ENCODE peak calls at places on chromosomes 1 and 21, in ten cellular contexts. One of them, this sample, is unnamed.
A peak's percentile ranks its signal among the peaks of the same experiment; 100 is the strongest.

GRCh38 chr21:35226960-35227741 is 178.0 kb upstream of the RUNX1 start:
- DNase-seq in A549: no peak
- DNase-seq in testis: no peak
- DNase-seq in cardiac muscle cell: no peak
- DNase-seq in keratinocyte: no peak
- DNase-seq in colonic mucosa: no peak
- DNase-seq in tibial artery: no peak
- DNase-seq in pancreas: no peak
- DNase-seq in ovary: no peak
- DNase-seq in neural progenitor cell: no peak
- DNase-seq in this sample: no peak

GRCh38 chr1:183472488-183473285 is at the start of gene SMG7:
- DNase-seq in A549: no peak
- DNase-seq in testis: peak; percentile 49
- DNase-seq in cardiac muscle cell: peak; percentile 12
- DNase-seq in keratinocyte: no peak
- DNase-seq in colonic mucosa: peak; percentile 62
- DNase-seq in tibial artery: peak; percentile 76
- DNase-seq in pancreas: no peak
- DNase-seq in ovary: no peak
- DNase-seq in neural progenitor cell: peak; percentile 51
- DNase-seq in this sample: peak; percentile 44

GRCh38 chr21:36639769-36640168 is 59.1 kb upstream of the SIM2 start:
- DNase-seq in A549: no peak
- DNase-seq in testis: no peak
- DNase-seq in cardiac muscle cell: no peak
- DNase-seq in keratinocyte: no peak
- DNase-seq in colonic mucosa: no peak
- DNase-seq in tibial artery: no peak
- DNase-seq in pancreas: no peak
- DNase-seq in ovary: no peak
- DNase-seq in neural progenitor cell: no peak
- DNase-seq in this sample: no peak

GRCh38 chr1:24409535-24409934 is 4.0 kb downstream of the STPG1 start:
- DNase-seq in A549: peak; percentile 60
- DNase-seq in testis: no peak
- DNase-seq in cardiac muscle cell: peak; percentile 27
- DNase-seq in keratinocyte: peak; percentile 40
- DNase-seq in colonic mucosa: no peak
- DNase-seq in tibial artery: no peak
- DNase-seq in pancreas: no peak
- DNase-seq in ovary: no peak
- DNase-seq in neural progenitor cell: no peak
- DNase-seq in this sample: no peak

GRCh38 chr1:230186874-230187273 is 119.8 kb downstream of the GALNT2 start:
- DNase-seq in A549: no peak
- DNase-seq in testis: no peak
- DNase-seq in cardiac muscle cell: no peak
- DNase-seq in keratinocyte: no peak
- DNase-seq in colonic mucosa: no peak
- DNase-seq in tibial artery: no peak
- DNase-seq in pancreas: no peak
- DNase-seq in ovary: no peak
- DNase-seq in neural progenitor cell: no peak
- DNase-seq in this sample: no peak

GRCh38 chr1:207282049-207282448 is 39.4 kb upstream of the CD55 start:
- DNase-seq in A549: no peak
- DNase-seq in testis: no peak
- DNase-seq in cardiac muscle cell: peak; percentile 21
- DNase-seq in keratinocyte: no peak
- DNase-seq in colonic mucosa: no peak
- DNase-seq in tibial artery: no peak
- DNase-seq in pancreas: no peak
- DNase-seq in ovary: no peak
- DNase-seq in neural progenitor cell: no peak
- DNase-seq in this sample: no peak

GRCh38 chr1:90371106-90371813 is 345.8 kb downstream of the BARHL2 start:
- DNase-seq in A549: no peak
- DNase-seq in testis: no peak
- DNase-seq in cardiac muscle cell: no peak
- DNase-seq in keratinocyte: no peak
- DNase-seq in colonic mucosa: no peak
- DNase-seq in tibial artery: no peak
- DNase-seq in pancreas: no peak
- DNase-seq in ovary: no peak
- DNase-seq in neural progenitor cell: no peak
- DNase-seq in this sample: no peak

GRCh38 chr1:202694354-202694753 is 15.9 kb downstream of the SYT2 start:
- DNase-seq in A549: no peak
- DNase-seq in testis: no peak
- DNase-seq in cardiac muscle cell: no peak
- DNase-seq in keratinocyte: no peak
- DNase-seq in colonic mucosa: no peak
- DNase-seq in tibial artery: peak; percentile 24
- DNase-seq in pancreas: no peak
- DNase-seq in ovary: no peak
- DNase-seq in neural progenitor cell: no peak
- DNase-seq in this sample: no peak

GRCh38 chr1:198681831-198682756 is 43.3 kb downstream of the PTPRC start:
- DNase-seq in A549: no peak
- DNase-seq in testis: peak; percentile 48
- DNase-seq in cardiac muscle cell: peak; percentile 97
- DNase-seq in keratinocyte: no peak
- DNase-seq in colonic mucosa: peak; percentile 63
- DNase-seq in tibial artery: no peak
- DNase-seq in pancreas: no peak
- DNase-seq in ovary: no peak
- DNase-seq in neural progenitor cell: peak; percentile 38
- DNase-seq in this sample: no peak

GRCh38 chr21:22062472-22063139 is 1064.4 kb downstream of the NCAM2 start:
- DNase-seq in A549: no peak
- DNase-seq in testis: no peak
- DNase-seq in cardiac muscle cell: no peak
- DNase-seq in keratinocyte: no peak
- DNase-seq in colonic mucosa: peak; percentile 47
- DNase-seq in tibial artery: no peak
- DNase-seq in pancreas: no peak
- DNase-seq in ovary: no peak
- DNase-seq in neural progenitor cell: peak; percentile 13
- DNase-seq in this sample: no peak

GRCh38 chr1:9371391-9371935 is 78.8 kb downstream of the SPSB1 start:
- DNase-seq in A549: no peak
- DNase-seq in testis: peak; percentile 81
- DNase-seq in cardiac muscle cell: peak; percentile 69
- DNase-seq in keratinocyte: no peak
- DNase-seq in colonic mucosa: peak; percentile 33
- DNase-seq in tibial artery: peak; percentile 95
- DNase-seq in pancreas: no peak
- DNase-seq in ovary: peak; percentile 60
- DNase-seq in neural progenitor cell: peak; percentile 65
- DNase-seq in this sample: peak; percentile 63

GRCh38 chr1:153353226-153353947 is 4.3 kb upstream of the S100A9 start:
- DNase-seq in A549: peak; percentile 39
- DNase-seq in testis: peak; percentile 20
- DNase-seq in cardiac muscle cell: peak; percentile 34
- DNase-seq in keratinocyte: no peak
- DNase-seq in colonic mucosa: peak; percentile 19
- DNase-seq in tibial artery: no peak
- DNase-seq in pancreas: no peak
- DNase-seq in ovary: peak; percentile 34
- DNase-seq in neural progenitor cell: peak; percentile 46
- DNase-seq in this sample: no peak

GRCh38 chr1:159909381-159909780 is 9.4 kb upstream of the CFAP45 start:
- DNase-seq in A549: no peak
- DNase-seq in testis: no peak
- DNase-seq in cardiac muscle cell: no peak
- DNase-seq in keratinocyte: no peak
- DNase-seq in colonic mucosa: no peak
- DNase-seq in tibial artery: no peak
- DNase-seq in pancreas: no peak
- DNase-seq in ovary: no peak
- DNase-seq in neural progenitor cell: no peak
- DNase-seq in this sample: no peak

GRCh38 chr1:197481101-197481500 is 213.0 kb downstream of the CRB1 start:
- DNase-seq in A549: no peak
- DNase-seq in testis: no peak
- DNase-seq in cardiac muscle cell: no peak
- DNase-seq in keratinocyte: no peak
- DNase-seq in colonic mucosa: no peak
- DNase-seq in tibial artery: no peak
- DNase-seq in pancreas: no peak
- DNase-seq in ovary: no peak
- DNase-seq in neural progenitor cell: no peak
- DNase-seq in this sample: no peak

GRCh38 chr1:185670187-185670627 is 64.0 kb upstream of the HMCN1 start:
- DNase-seq in A549: peak; percentile 50
- DNase-seq in testis: peak; percentile 75
- DNase-seq in cardiac muscle cell: peak; percentile 74
- DNase-seq in keratinocyte: no peak
- DNase-seq in colonic mucosa: no peak
- DNase-seq in tibial artery: no peak
- DNase-seq in pancreas: no peak
- DNase-seq in ovary: peak; percentile 29
- DNase-seq in neural progenitor cell: peak; percentile 60
- DNase-seq in this sample: no peak

GRCh38 chr1:33957854-33958253 is 94.0 kb downstream of the HMGB4 start:
- DNase-seq in A549: no peak
- DNase-seq in testis: no peak
- DNase-seq in cardiac muscle cell: no peak
- DNase-seq in keratinocyte: no peak
- DNase-seq in colonic mucosa: no peak
- DNase-seq in tibial artery: no peak
- DNase-seq in pancreas: no peak
- DNase-seq in ovary: no peak
- DNase-seq in neural progenitor cell: no peak
- DNase-seq in this sample: no peak

GRCh38 chr1:71717186-71717585 is 565.2 kb downstream of the NEGR1 start:
- DNase-seq in A549: no peak
- DNase-seq in testis: no peak
- DNase-seq in cardiac muscle cell: no peak
- DNase-seq in keratinocyte: no peak
- DNase-seq in colonic mucosa: no peak
- DNase-seq in tibial artery: no peak
- DNase-seq in pancreas: no peak
- DNase-seq in ovary: no peak
- DNase-seq in neural progenitor cell: no peak
- DNase-seq in this sample: no peak

GRCh38 chr1:29635073-29635335 is 398.7 kb downstream of the PTPRU start:
- DNase-seq in A549: no peak
- DNase-seq in testis: no peak
- DNase-seq in cardiac muscle cell: no peak
- DNase-seq in keratinocyte: no peak
- DNase-seq in colonic mucosa: no peak
- DNase-seq in tibial artery: no peak
- DNase-seq in pancreas: no peak
- DNase-seq in ovary: no peak
- DNase-seq in neural progenitor cell: no peak
- DNase-seq in this sample: no peak

GRCh38 chr21:44816761-44817505 is 929 bp downstream of the SUMO3 start:
- DNase-seq in A549: no peak
- DNase-seq in testis: no peak
- DNase-seq in cardiac muscle cell: no peak
- DNase-seq in keratinocyte: no peak
- DNase-seq in colonic mucosa: peak; percentile 35
- DNase-seq in tibial artery: no peak
- DNase-seq in pancreas: peak; percentile 68
- DNase-seq in ovary: peak; percentile 66
- DNase-seq in neural progenitor cell: no peak
- DNase-seq in this sample: no peak
- H3K27ac ChIP-seq in A549: peak overlapping the region; percentile 97
- H3K27ac ChIP-seq in testis: no peak overlapping the region
- H3K27ac ChIP-seq in cardiac muscle cell: no peak overlapping the region
- H3K27ac ChIP-seq in keratinocyte: no peak overlapping the region
- H3K27ac ChIP-seq in colonic mucosa: no peak overlapping the region
- H3K27ac ChIP-seq in tibial artery: peak overlapping the region; percentile 86
- H3K27ac ChIP-seq in pancreas: no peak overlapping the region
- H3K27ac ChIP-seq in ovary: no peak overlapping the region
- H3K27ac ChIP-seq in neural progenitor cell: no peak overlapping the region
- H3K27ac ChIP-seq in this sample: peak overlapping the region; percentile 94

GRCh38 chr1:109790329-109790728 is 26.6 kb upstream of the EPS8L3 start:
- DNase-seq in A549: no peak
- DNase-seq in testis: no peak
- DNase-seq in cardiac muscle cell: no peak
- DNase-seq in keratinocyte: no peak
- DNase-seq in colonic mucosa: no peak
- DNase-seq in tibial artery: no peak
- DNase-seq in pancreas: no peak
- DNase-seq in ovary: no peak
- DNase-seq in neural progenitor cell: no peak
- DNase-seq in this sample: no peak
- H3K4me1 ChIP-seq in A549: peaks cover 80% of the 10 kb centered on the region
- H3K4me1 ChIP-seq in testis: peaks cover 21% of the 10 kb centered on the region
- H3K4me1 ChIP-seq in cardiac muscle cell: peaks cover 60% of the 10 kb centered on the region
- H3K4me1 ChIP-seq in keratinocyte: peaks cover 33% of the 10 kb centered on the region
- H3K4me1 ChIP-seq in colonic mucosa: peaks cover 21% of the 10 kb centered on the region
- H3K4me1 ChIP-seq in tibial artery: no peaks in the 10 kb centered on the region
- H3K4me1 ChIP-seq in pancreas: no peaks in the 10 kb centered on the region
- H3K4me1 ChIP-seq in ovary: peaks cover 7% of the 10 kb centered on the region
- H3K4me1 ChIP-seq in neural progenitor cell: peaks cover 19% of the 10 kb centered on the region
- H3K4me1 ChIP-seq in this sample: peaks cover 67% of the 10 kb centered on the region

GRCh38 chr1:161440312-161440894 is 64.9 kb upstream of the FCGR2A start:
- DNase-seq in A549: peak; percentile 89
- DNase-seq in testis: peak; percentile 70
- DNase-seq in cardiac muscle cell: peak; percentile 45
- DNase-seq in keratinocyte: peak; percentile 48
- DNase-seq in colonic mucosa: peak; percentile 68
- DNase-seq in tibial artery: no peak
- DNase-seq in pancreas: peak; percentile 84
- DNase-seq in ovary: peak; percentile 36
- DNase-seq in neural progenitor cell: peak; percentile 93
- DNase-seq in this sample: peak; percentile 53
- TF ChIP-seq CTCF in A549: peak; percentile 73
- TF ChIP-seq CTCF in testis: peak; percentile 58
- TF ChIP-seq CTCF in cardiac muscle cell: peak; percentile 56
- TF ChIP-seq CTCF in keratinocyte: no peak
- TF ChIP-seq CTCF in colonic mucosa: peak; percentile 28
- TF ChIP-seq CTCF in tibial artery: peak; percentile 28
- TF ChIP-seq CTCF in pancreas: peak; percentile 45
- TF ChIP-seq CTCF in ovary: no peak
- TF ChIP-seq CTCF in neural progenitor cell: peak; percentile 62
- TF ChIP-seq CTCF in this sample: peak; percentile 70

DNA sequence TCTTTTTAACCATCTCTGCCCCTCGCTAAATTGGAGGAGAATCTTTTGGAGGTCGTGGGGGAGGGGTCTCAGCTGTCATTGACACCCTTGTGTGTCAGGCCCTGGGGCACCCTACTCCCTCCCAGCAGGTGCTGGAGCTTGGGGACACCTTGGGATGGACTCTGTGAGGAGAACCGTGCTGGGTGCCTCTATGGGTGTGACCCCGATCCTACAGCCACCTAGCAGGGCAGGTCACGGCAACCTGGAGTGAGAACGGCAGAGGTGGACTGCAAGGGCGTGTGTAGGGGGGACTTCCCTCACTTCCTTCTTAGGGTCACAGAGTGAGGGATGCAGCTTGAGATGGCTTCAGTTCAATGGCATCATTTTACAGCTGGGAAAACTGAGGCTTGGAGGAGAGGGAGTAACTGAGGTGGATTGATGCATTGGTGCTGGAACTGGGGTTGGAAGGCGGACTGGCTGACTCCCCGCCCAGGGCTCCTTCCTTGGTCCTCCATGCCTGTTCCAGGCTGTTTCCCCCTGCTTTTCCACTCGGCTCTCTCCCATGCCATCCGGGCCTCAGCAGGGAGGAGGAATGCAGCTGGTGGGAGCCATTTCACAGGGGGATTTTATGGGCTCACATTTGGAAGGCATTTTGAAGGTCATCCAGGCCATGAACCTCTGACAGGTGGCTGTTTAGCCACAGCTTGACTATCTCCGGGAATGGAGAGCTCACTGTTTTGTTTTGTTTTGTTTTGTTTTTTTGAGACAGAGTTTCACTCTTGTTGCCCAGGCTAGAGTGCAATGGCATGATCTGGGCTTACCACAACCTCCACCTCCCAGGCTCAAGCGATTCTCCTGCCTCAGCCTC is 18.8 kb upstream of the ARHGEF10L start:
- DNase-seq in A549: no peak
- DNase-seq in testis: no peak
- DNase-seq in cardiac muscle cell: no peak
- DNase-seq in keratinocyte: no peak
- DNase-seq in colonic mucosa: peak; percentile 51
- DNase-seq in tibial artery: no peak
- DNase-seq in pancreas: no peak
- DNase-seq in ovary: no peak
- DNase-seq in neural progenitor cell: no peak
- DNase-seq in this sample: no peak
- H3K27ac ChIP-seq in A549: no peak overlapping the region
- H3K27ac ChIP-seq in testis: no peak overlapping the region
- H3K27ac ChIP-seq in cardiac muscle cell: no peak overlapping the region
- H3K27ac ChIP-seq in keratinocyte: no peak overlapping the region
- H3K27ac ChIP-seq in colonic mucosa: peak overlapping the region; percentile 73
- H3K27ac ChIP-seq in tibial artery: no peak overlapping the region
- H3K27ac ChIP-seq in pancreas: peak overlapping the region; percentile 62
- H3K27ac ChIP-seq in ovary: no peak overlapping the region
- H3K27ac ChIP-seq in neural progenitor cell: no peak overlapping the region
- H3K27ac ChIP-seq in this sample: no peak overlapping the region

This sample was measured in left ventricle myocardium inferior.